ENCODE peak calls at places on chromosomes 3 and 15, in six cellular contexts. K is CD8-positive, alpha-beta T cell; I is mucosa of descending colon; U is choroid plexus epithelial cell; O is endothelial cell of umbilical vein; E is body of pancreas. Y is an unnamed sample.
A peak's percentile ranks its signal among the peaks of the same experiment; 100 is the strongest.

GRCh38 chr15:98604983-98605382 is 43.4 kb upstream of the IGF1R start:
- DNase-seq in K (no peak), O (no peak), I (no peak), U (no peak), E (peak; percentile 95), Y (no peak)

GRCh38 chr3:53650424-53650823 is 156.0 kb downstream of the CACNA1D start:
- DNase-seq in O (no peak), E (no peak), I (no peak), K (no peak), U (no peak), Y (no peak)

GRCh38 chr3:11662392-11662990 is 18.8 kb upstream of the VGLL4 start:
- DNase-seq in U (peak; percentile 37), O (peak; percentile 31), K (no peak), E (no peak), I (no peak), Y (no peak)

GRCh38 chr3:170835346-170835745 is 34.6 kb downstream of the RPL22L1 start:
- DNase-seq in K (no peak), I (no peak), E (no peak), O (no peak), U (peak; percentile 34), Y (no peak)

GRCh38 chr3:66144792-66145733 is 75.7 kb upstream of the SLC25A26 start:
- DNase-seq in K (no peak), E (no peak), U (peak; percentile 53), I (no peak), O (no peak), Y (no peak)

GRCh38 chr3:108322352-108322751 is 26.0 kb downstream of the HHLA2 start:
- DNase-seq in E (no peak), U (peak; percentile 10), I (no peak), K (peak; percentile 50), O (peak; percentile 18), Y (no peak)

GRCh38 chr3:61600195-61600594 is 38.8 kb downstream of the PTPRG start:
- DNase-seq in U (peak; percentile 64), O (no peak), E (no peak), K (no peak), I (no peak), Y (no peak)

GRCh38 chr3:106329505-106329904 is 460.7 kb upstream of the CBLB start:
- DNase-seq in I (no peak), K (no peak), O (no peak), U (no peak), E (no peak), Y (no peak)

GRCh38 chr3:117811797-117812196 is 1102.2 kb downstream of the TUSC7 start:
- DNase-seq in E (no peak), K (no peak), O (no peak), I (no peak), U (no peak), Y (no peak)

GRCh38 chr3:13021141-13021933 is 51.9 kb downstream of the IQSEC1 start:
- DNase-seq in U (no peak), I (no peak), O (peak; percentile 2), K (no peak), E (peak; percentile 75), Y (no peak)

GRCh38 chr3:14929310-14930070 is 17.9 kb upstream of the NR2C2 start:
- DNase-seq in I (no peak), K (no peak), O (no peak), U (no peak), E (no peak), Y (no peak)

GRCh38 chr3:29143151-29143550 is 137.7 kb upstream of the RBMS3 start:
- DNase-seq in U (no peak), I (no peak), K (no peak), O (peak; percentile 38), E (no peak), Y (no peak)

GRCh38 chr3:149658444-149659172 is 783 bp upstream of the WWTR1 start:
- DNase-seq in O (peak; percentile 84), U (peak; percentile 89), I (peak; percentile 61), K (no peak), E (peak; percentile 74), Y (no peak)
- TF ChIP-seq CTCF in O (no peak), U (peak; percentile 23), I (no peak), K (no peak), E (peak; percentile 12), Y (no peak)

GRCh38 chr3:49238274-49239127 is 38.5 kb downstream of the C3orf62 start:
- DNase-seq in E (peak; percentile 20), U (peak; percentile 81), O (peak; percentile 99), I (no peak), K (no peak), Y (no peak)
- H3K4me3 ChIP-seq in E (no peak overlapping the region), U (no peak overlapping the region), O (no peak overlapping the region), I (no peak overlapping the region), K (no peak overlapping the region), Y (no peak overlapping the region)

DNA sequence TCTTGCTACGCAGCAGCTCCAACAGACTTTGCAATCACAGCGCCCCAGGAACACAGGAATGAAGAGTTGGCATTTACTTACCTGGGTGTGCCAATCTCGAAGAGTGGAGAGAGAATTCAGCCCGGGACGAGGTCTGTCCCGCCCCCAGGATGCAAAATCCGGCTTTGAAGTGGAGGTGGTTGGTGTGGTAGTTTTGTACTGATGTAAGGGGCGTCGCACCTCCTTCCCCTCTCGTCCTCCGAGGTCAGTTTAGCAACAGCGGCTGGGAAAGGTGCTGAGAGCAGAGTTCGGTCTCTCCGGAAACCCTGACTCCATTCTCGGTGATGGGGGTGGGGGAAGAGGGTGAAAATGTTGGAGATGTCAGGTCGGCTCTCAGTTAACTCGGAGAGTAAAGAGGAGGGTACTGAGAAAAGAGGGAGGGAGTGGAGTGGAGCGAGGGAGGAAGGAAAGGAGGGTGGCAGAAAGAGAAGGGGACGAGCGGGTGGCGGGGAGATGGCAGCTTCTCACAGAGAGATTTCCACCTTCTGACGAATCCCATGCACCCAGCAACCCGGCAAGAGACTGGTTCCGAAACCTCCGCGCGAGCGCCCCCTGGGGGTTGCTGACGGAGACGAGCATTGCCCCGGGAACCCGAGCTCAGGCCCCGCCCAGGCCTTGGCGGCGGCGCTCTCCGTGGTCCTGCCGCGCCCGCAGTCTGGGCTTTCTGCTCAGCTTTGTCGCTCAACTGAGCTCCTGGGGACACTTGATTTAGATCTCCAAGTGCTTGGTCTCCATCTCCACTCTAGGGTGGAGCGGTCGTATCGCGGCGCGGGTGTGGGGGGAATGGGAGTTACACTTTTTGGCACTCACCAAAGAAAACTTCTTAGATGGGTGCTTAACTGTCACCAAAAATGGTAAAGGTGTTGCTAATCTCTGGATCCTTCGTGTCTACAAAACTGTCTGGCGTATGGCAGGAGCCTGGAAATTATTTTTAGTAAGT is at the start of gene CPNE4:
- DNase-seq in K (no peak), O (peak; percentile 60), I (peak; percentile 75), U (peak; percentile 75), E (peak; percentile 86), Y (no peak)
- TF ChIP-seq CTCF in K (no peak), O (peak; percentile 95), I (peak; percentile 36), U (peak; percentile 91), E (peak; percentile 74), Y (peak; percentile 30)

GRCh38 chr3:188146219-188146618 is 7.7 kb upstream of the LPP start:
- DNase-seq in O (no peak), K (no peak), I (no peak), U (no peak), E (no peak), Y (no peak)
- H3K4me3 ChIP-seq in O (no peak overlapping the region), K (no peak overlapping the region), I (no peak overlapping the region), U (no peak overlapping the region), E (no peak overlapping the region), Y (no peak overlapping the region)

Y was measured in LNCaP clone FGC.